ENCODE peak calls at places on chromosomes 11 and 22, in four cellular contexts. One of them, this sample, is unnamed.

GRCh38 chr22:46052801-46053562 is 76.0 kb upstream of the WNT7B start:
- DNase-seq in SK-N-SH: peak; percentile 85
- DNase-seq in IMR-90: no peak
- DNase-seq in GM12878: no peak
- DNase-seq in this sample: no peak

GRCh38 chr22:44894782-44895181 is 115.0 kb downstream of the PHF21B start:
- DNase-seq in IMR-90: no peak
- DNase-seq in GM12878: no peak
- DNase-seq in SK-N-SH: no peak
- DNase-seq in this sample: no peak

GRCh38 chr11:26720003-26720402 is 1.9 kb downstream of the SLC5A12 start:
- DNase-seq in GM12878: no peak
- DNase-seq in SK-N-SH: no peak
- DNase-seq in IMR-90: no peak
- DNase-seq in this sample: no peak

GRCh38 chr11:58434217-58434616 is 6.3 kb upstream of the OR5B2 start:
- DNase-seq in SK-N-SH: no peak
- DNase-seq in IMR-90: no peak
- DNase-seq in GM12878: no peak
- DNase-seq in this sample: no peak

GRCh38 chr11:94775576-94776327 is 7.6 kb downstream of the AMOTL1 start:
- DNase-seq in SK-N-SH: no peak
- DNase-seq in GM12878: no peak
- DNase-seq in IMR-90: no peak
- DNase-seq in this sample: no peak

GRCh38 chr11:19344661-19345518 is 104.1 kb upstream of the E2F8 start:
- DNase-seq in SK-N-SH: peak; percentile 92
- DNase-seq in IMR-90: peak; percentile 24
- DNase-seq in GM12878: no peak
- DNase-seq in this sample: no peak

GRCh38 chr11:129282634-129283033 is 90.5 kb upstream of the ARHGAP32 start:
- DNase-seq in GM12878: no peak
- DNase-seq in IMR-90: no peak
- DNase-seq in SK-N-SH: no peak
- DNase-seq in this sample: no peak

GRCh38 chr11:10492084-10492483 is 37.0 kb downstream of the AMPD3 start:
- DNase-seq in SK-N-SH: no peak
- DNase-seq in IMR-90: no peak
- DNase-seq in GM12878: no peak
- DNase-seq in this sample: no peak

GRCh38 chr11:7604331-7604973 is 68.8 kb downstream of the CYB5R2 start:
- DNase-seq in GM12878: no peak
- DNase-seq in SK-N-SH: no peak
- DNase-seq in IMR-90: no peak
- DNase-seq in this sample: no peak

GRCh38 chr11:14924291-14924690 is 32.3 kb upstream of the CYP2R1 start:
- DNase-seq in SK-N-SH: no peak
- DNase-seq in GM12878: no peak
- DNase-seq in IMR-90: no peak
- DNase-seq in this sample: no peak

GRCh38 chr11:13055200-13055599 is 46.1 kb downstream of the RASSF10 start:
- DNase-seq in SK-N-SH: no peak
- DNase-seq in GM12878: no peak
- DNase-seq in IMR-90: no peak
- DNase-seq in this sample: no peak

GRCh38 chr11:45031912-45032519 is 81.3 kb upstream of the TP53I11 start:
- DNase-seq in IMR-90: no peak
- DNase-seq in GM12878: peak; percentile 53
- DNase-seq in SK-N-SH: no peak
- DNase-seq in this sample: no peak

GRCh38 chr11:67705264-67705663 is 30.8 kb upstream of the ALDH3B2 start:
- DNase-seq in IMR-90: no peak
- DNase-seq in GM12878: no peak
- DNase-seq in SK-N-SH: no peak
- DNase-seq in this sample: no peak

GRCh38 chr11:45304111-45304991 is 18.2 kb upstream of the SYT13 start:
- DNase-seq in SK-N-SH: no peak
- DNase-seq in IMR-90: no peak
- DNase-seq in GM12878: no peak
- DNase-seq in this sample: no peak

GRCh38 chr11:67437082-67437821 is at the start of gene PTPRCAP:
- DNase-seq in GM12878: no peak
- DNase-seq in IMR-90: no peak
- DNase-seq in SK-N-SH: no peak
- DNase-seq in this sample: no peak

GRCh38 chr22:37177221-37177620 is 10.8 kb downstream of the C1QTNF6 start:
- DNase-seq in IMR-90: no peak
- DNase-seq in SK-N-SH: no peak
- DNase-seq in GM12878: no peak
- DNase-seq in this sample: no peak

GRCh38 chr11:129643031-129643721 is 172.5 kb upstream of the TMEM45B start:
- DNase-seq in IMR-90: peak; percentile 74
- DNase-seq in GM12878: no peak
- DNase-seq in SK-N-SH: no peak
- DNase-seq in this sample: no peak

GRCh38 chr11:81497202-81497804 is 1236.4 kb downstream of the FAM181B start:
- DNase-seq in SK-N-SH: peak; percentile 15
- DNase-seq in IMR-90: peak; percentile 16
- DNase-seq in GM12878: no peak
- DNase-seq in this sample: peak; percentile 24

GRCh38 chr11:96045622-96046456 is 121.9 kb upstream of the MTMR2 start:
- DNase-seq in IMR-90: peak; percentile 63
- DNase-seq in GM12878: no peak
- DNase-seq in SK-N-SH: peak; percentile 24
- DNase-seq in this sample: no peak

GRCh38 chr11:72793452-72794367 is at the start of gene STARD10:
- DNase-seq in SK-N-SH: peak; percentile 99
- DNase-seq in IMR-90: peak; percentile 94
- DNase-seq in GM12878: peak; percentile 79
- DNase-seq in this sample: peak; percentile 90

GRCh38 chr11:115665958-115666357 is 161.7 kb upstream of the CADM1 start:
- DNase-seq in SK-N-SH: no peak
- DNase-seq in IMR-90: peak; percentile 50
- DNase-seq in GM12878: no peak
- DNase-seq in this sample: no peak

GRCh38 chr11:1057806-1058205 is 16.9 kb upstream of the MUC2 start:
- DNase-seq in IMR-90: no peak
- DNase-seq in GM12878: no peak
- DNase-seq in SK-N-SH: no peak
- DNase-seq in this sample: no peak

GRCh38 chr11:75384438-75385080 is 14.8 kb upstream of the RPS3 start:
- DNase-seq in GM12878: no peak
- DNase-seq in IMR-90: peak; percentile 47
- DNase-seq in SK-N-SH: peak; percentile 89
- DNase-seq in this sample: peak; percentile 50

GRCh38 chr11:75383246-75383645 is 16.1 kb upstream of the RPS3 start:
- DNase-seq in GM12878: no peak
- DNase-seq in SK-N-SH: no peak
- DNase-seq in IMR-90: no peak
- DNase-seq in this sample: no peak

GRCh38 chr11:75380245-75380644 is 19.1 kb upstream of the RPS3 start:
- DNase-seq in IMR-90: no peak
- DNase-seq in GM12878: no peak
- DNase-seq in SK-N-SH: no peak
- DNase-seq in this sample: no peak

GRCh38 chr11:75376175-75376574 is 23.1 kb upstream of the RPS3 start:
- DNase-seq in IMR-90: no peak
- DNase-seq in GM12878: no peak
- DNase-seq in SK-N-SH: no peak
- DNase-seq in this sample: no peak

GRCh38 chr11:75380716-75381420 is 18.4 kb upstream of the RPS3 start:
- DNase-seq in IMR-90: no peak
- DNase-seq in GM12878: no peak
- DNase-seq in SK-N-SH: no peak
- DNase-seq in this sample: peak; percentile 60
- TF ChIP-seq RFX5 in IMR-90: no peak
- TF ChIP-seq RFX5 in GM12878: no peak
- TF ChIP-seq RFX5 in SK-N-SH: no peak
- TF ChIP-seq RFX5 in this sample: no peak

GRCh38 chr22:23289130-23289503 is 108.8 kb downstream of the BCR start:
- DNase-seq in GM12878: no peak
- DNase-seq in SK-N-SH: no peak
- DNase-seq in IMR-90: no peak
- DNase-seq in this sample: no peak
- TF ChIP-seq MXI1 in GM12878: no peak
- TF ChIP-seq MXI1 in SK-N-SH: no peak
- TF ChIP-seq MXI1 in IMR-90: no peak
- TF ChIP-seq MXI1 in this sample: no peak

DNA sequence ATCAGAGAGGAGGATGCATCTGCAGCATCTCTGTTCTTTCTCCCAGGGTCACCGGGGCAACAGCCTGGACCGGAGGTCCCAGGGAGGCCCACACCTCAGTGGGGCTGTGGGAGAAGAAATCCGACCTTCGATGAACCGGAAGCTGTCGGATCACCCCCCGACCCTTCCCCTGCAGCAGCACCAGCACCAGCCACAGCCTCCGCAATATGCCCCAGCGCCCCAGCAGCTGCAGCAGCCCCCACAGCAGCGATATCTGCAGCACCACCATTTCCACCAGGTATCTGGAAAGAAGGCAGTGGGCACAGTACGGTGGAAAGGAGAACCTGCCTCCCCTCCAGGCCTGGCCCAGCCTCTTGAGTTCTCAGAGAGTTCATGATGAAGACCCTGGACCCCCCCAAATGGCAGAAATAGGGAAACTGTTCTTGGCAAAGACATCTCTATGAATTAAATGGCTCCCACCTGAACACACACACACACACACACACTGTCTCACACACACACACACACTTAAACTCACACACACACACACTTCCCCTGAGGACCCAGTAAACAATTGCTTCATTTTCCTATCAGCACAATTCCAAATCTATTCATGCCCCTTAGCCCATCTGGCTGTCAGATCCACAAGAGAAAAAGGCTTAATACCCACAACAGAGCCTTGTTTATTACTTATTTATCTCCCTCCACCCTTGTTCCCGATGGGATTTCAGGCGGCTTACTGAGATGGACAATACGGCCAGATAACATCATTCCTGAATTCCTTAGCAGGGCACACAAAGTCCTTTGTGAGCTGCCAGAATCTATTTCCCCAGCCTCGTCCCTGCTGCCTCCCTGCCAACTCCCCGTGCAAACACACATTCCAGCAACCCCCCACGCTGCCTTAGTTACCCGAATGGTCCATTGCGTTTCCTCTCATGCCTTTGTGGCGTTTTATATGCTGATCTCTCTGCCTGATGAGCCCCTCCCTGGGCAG is 8.1 kb downstream of the TMA7B start:
- DNase-seq in IMR-90: no peak
- DNase-seq in GM12878: no peak
- DNase-seq in SK-N-SH: peak; percentile 17
- DNase-seq in this sample: no peak
- TF ChIP-seq RFX5 in IMR-90: no peak
- TF ChIP-seq RFX5 in GM12878: no peak
- TF ChIP-seq RFX5 in SK-N-SH: no peak
- TF ChIP-seq RFX5 in this sample: no peak

DNA sequence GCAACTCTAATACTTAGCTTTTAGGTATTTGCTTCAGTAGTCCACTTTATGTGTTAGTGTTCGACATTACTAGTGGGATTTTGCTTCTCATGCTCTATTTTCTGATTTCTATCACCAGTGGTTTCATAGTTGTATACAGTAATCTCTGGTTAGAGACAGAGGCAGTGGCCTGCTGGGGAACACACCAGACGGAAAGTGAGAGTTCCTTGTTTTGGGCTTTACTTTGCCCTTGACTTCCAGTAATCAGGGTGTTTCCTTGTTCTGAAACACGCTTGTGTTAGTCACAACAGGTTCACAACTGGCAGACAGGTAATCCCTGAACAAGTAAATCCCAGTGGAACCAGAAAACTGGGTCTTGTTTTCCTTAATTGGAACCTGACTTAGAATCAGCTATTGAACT is 56.0 kb downstream of the PACS1 start:
- DNase-seq in IMR-90: no peak
- DNase-seq in GM12878: no peak
- DNase-seq in SK-N-SH: no peak
- DNase-seq in this sample: no peak
- TF ChIP-seq MXI1 in IMR-90: no peak
- TF ChIP-seq MXI1 in GM12878: peak; percentile 39
- TF ChIP-seq MXI1 in SK-N-SH: no peak
- TF ChIP-seq MXI1 in this sample: no peak

GRCh38 chr11:62621567-62622470 is at the start of gene B3GAT3:
- DNase-seq in IMR-90: peak; percentile 98
- DNase-seq in SK-N-SH: peak; percentile 99
- DNase-seq in GM12878: peak; percentile 98
- DNase-seq in this sample: peak; percentile 95

GRCh38 chr11:62632492-62632891 is 10.7 kb upstream of the B3GAT3 start:
- DNase-seq in IMR-90: no peak
- DNase-seq in SK-N-SH: no peak
- DNase-seq in GM12878: no peak
- DNase-seq in this sample: no peak

GRCh38 chr11:62622476-62622875 is 690 bp upstream of the B3GAT3 start:
- DNase-seq in SK-N-SH: no peak
- DNase-seq in GM12878: no peak
- DNase-seq in IMR-90: no peak
- DNase-seq in this sample: no peak

GRCh38 chr11:62627718-62628117 is 5.9 kb upstream of the B3GAT3 start:
- DNase-seq in SK-N-SH: no peak
- DNase-seq in GM12878: no peak
- DNase-seq in IMR-90: no peak
- DNase-seq in this sample: no peak
- TF ChIP-seq RFX5 in SK-N-SH: no peak
- TF ChIP-seq RFX5 in GM12878: no peak
- TF ChIP-seq RFX5 in IMR-90: no peak
- TF ChIP-seq RFX5 in this sample: no peak

GRCh38 chr11:61739966-61740365 is 12.5 kb upstream of the MYRF start:
- DNase-seq in GM12878: no peak
- DNase-seq in IMR-90: no peak
- DNase-seq in SK-N-SH: no peak
- DNase-seq in this sample: no peak
- TF ChIP-seq MXI1 in GM12878: no peak
- TF ChIP-seq MXI1 in IMR-90: no peak
- TF ChIP-seq MXI1 in SK-N-SH: no peak
- TF ChIP-seq MXI1 in this sample: no peak